ENCODE peak calls at places on chromosomes 11 and 22, in nine cellular contexts. D is HepG2; X is activated CD8-positive, alpha-beta T cell treated with anti-CD3 and anti-CD28 coated beads for 36 hours; R is CD4-positive, alpha-beta T cell; J is right cardiac atrium; H is activated CD4-positive, alpha-beta T cell treated with anti-CD3 and anti-CD28 coated beads for 36 hours; O is left lung; F is pancreas; L is upper lobe of left lung. Y is an unnamed sample.

GRCh38 chr22:39724390-39724789 is 153.8 kb downstream of the CACNA1I start:
- ATAC-seq in L (no peak), J (no peak), F (no peak), R (no peak), H (peak), D (no peak), X (peak), O (no peak), Y (no peak)

GRCh38 chr11:56885182-56885581 is 103.5 kb upstream of the OR5AK2 start:
- ATAC-seq in O (peak), F (peak), L (peak), X (no peak), J (peak), R (no peak), D (peak), H (no peak), Y (no peak)

GRCh38 chr11:61021661-61022212 is 50.3 kb downstream of the CD6 start:
- ATAC-seq in O (peak), D (no peak), L (peak), X (peak), F (peak), H (peak), R (peak), J (no peak), Y (no peak)

GRCh38 chr11:17369094-17369493 is 17.5 kb downstream of the NCR3LG1 start:
- ATAC-seq in L (no peak), J (no peak), X (no peak), D (no peak), H (no peak), R (no peak), F (no peak), O (no peak), Y (no peak)

GRCh38 chr11:35464308-35464707 is 45.0 kb upstream of the SLC1A2 start:
- ATAC-seq in H (no peak), F (no peak), D (no peak), X (no peak), R (no peak), J (no peak), L (no peak), O (no peak), Y (no peak)

GRCh38 chr11:22681281-22681812 is 14.9 kb downstream of the GAS2 start:
- ATAC-seq in L (no peak), O (no peak), J (no peak), F (peak), H (no peak), D (no peak), X (no peak), R (no peak), Y (no peak)

GRCh38 chr11:76247091-76247490 is 40.8 kb upstream of the WNT11 start:
- ATAC-seq in X (no peak), F (no peak), L (no peak), J (no peak), D (no peak), O (no peak), R (no peak), H (no peak), Y (no peak)

GRCh38 chr11:34029176-34029575 is 22.4 kb upstream of the CAPRIN1 start:
- ATAC-seq in O (no peak), L (no peak), H (no peak), F (no peak), X (no peak), R (no peak), D (no peak), J (no peak), Y (no peak)

GRCh38 chr11:74418509-74418895 is 20.3 kb upstream of the PGM2L1 start:
- ATAC-seq in F (peak), H (peak), X (peak), D (no peak), O (peak), J (peak), L (peak), R (no peak), Y (peak)

GRCh38 chr11:76690736-76691135 is 20.2 kb upstream of the LRRC32 start:
- ATAC-seq in R (no peak), H (no peak), J (no peak), X (no peak), F (peak), L (no peak), O (no peak), D (peak), Y (no peak)

GRCh38 chr11:72451836-72452376 is 17.6 kb upstream of the CLPB start:
- ATAC-seq in X (no peak), D (no peak), O (peak), F (peak), H (no peak), R (no peak), J (no peak), L (peak), Y (no peak)

GRCh38 chr11:14981507-14981906 is 9.4 kb upstream of the CALCA start:
- ATAC-seq in F (no peak), D (no peak), O (no peak), R (no peak), H (no peak), J (no peak), L (no peak), X (no peak), Y (no peak)

GRCh38 chr11:48165426-48165825 is 51.2 kb upstream of the OR4B1 start:
- ATAC-seq in O (no peak), L (no peak), J (no peak), R (no peak), D (no peak), H (no peak), F (no peak), X (no peak), Y (no peak)

GRCh38 chr11:70353329-70353728 is 45.0 kb upstream of the CTTN start:
- ATAC-seq in L (no peak), F (no peak), D (no peak), X (no peak), J (no peak), H (no peak), R (no peak), O (no peak), Y (no peak)

GRCh38 chr22:32023251-32023827 is 19.7 kb upstream of the SLC5A1 start:
- ATAC-seq in L (no peak), O (no peak), F (no peak), D (no peak), R (no peak), H (no peak), X (no peak), J (no peak), Y (no peak)

GRCh38 chr22:37425800-37426531 is 1.3 kb downstream of the ELFN2 start:
- ATAC-seq in J (no peak), H (no peak), D (no peak), R (no peak), X (no peak), O (peak), L (no peak), F (peak), Y (no peak)

GRCh38 chr11:5992150-5992549 is 5.4 kb upstream of the OR52L1 start:
- ATAC-seq in J (peak), O (peak), R (no peak), D (no peak), H (peak), F (no peak), X (no peak), L (peak), Y (no peak)

GRCh38 chr22:44701824-44702478 is at the start of gene PRR5:
- ATAC-seq in H (peak), R (peak), F (peak), X (peak), L (peak), O (peak), D (peak), J (peak), Y (peak)

GRCh38 chr11:87002918-87003317 is 34.8 kb upstream of the TMEM135 start:
- ATAC-seq in O (no peak), J (no peak), H (peak), D (no peak), F (no peak), L (no peak), X (no peak), R (no peak), Y (no peak)

GRCh38 chr11:17877886-17878285 is 135.0 kb downstream of the SERGEF start:
- ATAC-seq in J (no peak), O (no peak), R (no peak), X (no peak), L (no peak), H (no peak), F (no peak), D (no peak), Y (no peak)

GRCh38 chr11:35905901-35906661 is 37.8 kb upstream of the LDLRAD3 start:
- ATAC-seq in R (no peak), O (no peak), D (no peak), X (no peak), J (peak), H (no peak), L (no peak), F (no peak), Y (no peak)

GRCh38 chr11:40118026-40118425 is 1341.4 kb downstream of the LRRC4C start:
- ATAC-seq in F (no peak), L (no peak), X (no peak), O (no peak), R (no peak), J (no peak), D (no peak), H (no peak), Y (no peak)

Y was measured in gastroesophageal sphincter.